ENCODE peak calls at places on chromosomes 6 and 20, in six cellular contexts. E is tibial artery, T is colonic mucosa, R is mucosa of descending colon, L is breast epithelium, F is endodermal cell. U is an unnamed sample. For H3K9me3, the result is how much of the 10 kb centered on the place peaks cover.

GRCh38 chr20:31573555-31574295 is 31.4 kb upstream of the ID1 start:
- DNase-seq in L (no peak), R (peak), T (no peak), E (no peak), F (no peak), U (no peak)

GRCh38 chr6:147167576-147168461 is 36.4 kb upstream of the STXBP5 start:
- DNase-seq in F (no peak), T (no peak), L (no peak), R (no peak), E (no peak), U (no peak)

GRCh38 chr6:149438855-149439254 is 38.8 kb downstream of the SUMO4 start:
- DNase-seq in L (no peak), E (no peak), R (no peak), T (no peak), F (no peak), U (no peak)

GRCh38 chr6:14641401-14641800 is 523.8 kb downstream of the CD83 start:
- DNase-seq in F (no peak), E (no peak), T (no peak), L (no peak), R (no peak), U (no peak)

GRCh38 chr6:156262014-156262413 is 515.2 kb upstream of the ARID1B start:
- DNase-seq in E (no peak), F (no peak), L (no peak), R (peak), T (no peak), U (no peak)

GRCh38 chr6:170282512-170283158 is 8.2 kb downstream of the DLL1 start:
- DNase-seq in R (no peak), L (no peak), T (no peak), F (no peak), E (no peak), U (peak)

GRCh38 chr6:80637312-80637711 is 530.8 kb downstream of the BCKDHB start:
- DNase-seq in L (no peak), T (no peak), F (no peak), R (no peak), E (no peak), U (no peak)

GRCh38 chr20:44411020-44411756 is 55.7 kb downstream of the HNF4A start:
- DNase-seq in F (no peak), E (no peak), L (no peak), R (no peak), T (no peak), U (no peak)

GRCh38 chr20:23114018-23114417 is 27.9 kb upstream of the CD93 start:
- DNase-seq in E (no peak), R (no peak), F (no peak), L (no peak), T (no peak), U (peak)

DNA sequence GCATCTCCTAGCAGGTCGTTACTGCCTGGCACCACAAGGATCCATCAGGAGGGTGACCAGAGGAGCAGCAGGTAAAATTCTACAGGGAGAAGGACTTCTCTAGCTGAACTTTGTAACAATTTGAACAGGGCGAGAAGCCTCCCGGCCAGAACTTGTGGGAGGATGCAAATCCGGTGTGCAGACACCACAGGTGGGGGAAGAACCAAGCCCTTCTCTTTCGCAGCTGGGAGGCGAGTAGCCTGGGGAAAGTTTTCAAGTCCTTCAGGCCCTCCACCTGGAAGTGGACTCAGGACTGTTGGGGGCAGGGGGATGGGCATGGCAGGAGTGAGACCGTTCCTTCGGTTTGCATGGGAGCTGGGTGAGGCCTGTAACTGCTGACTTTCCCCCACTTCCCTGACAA is 42.7 kb upstream of the FAM210B start:
- DNase-seq in R (no peak), E (no peak), L (no peak), F (peak), T (no peak), U (no peak)
- H3K9me3 ChIP-seq in R (under half), E (under half), L (under half), F (under half), T (under half), U (under half)

DNA sequence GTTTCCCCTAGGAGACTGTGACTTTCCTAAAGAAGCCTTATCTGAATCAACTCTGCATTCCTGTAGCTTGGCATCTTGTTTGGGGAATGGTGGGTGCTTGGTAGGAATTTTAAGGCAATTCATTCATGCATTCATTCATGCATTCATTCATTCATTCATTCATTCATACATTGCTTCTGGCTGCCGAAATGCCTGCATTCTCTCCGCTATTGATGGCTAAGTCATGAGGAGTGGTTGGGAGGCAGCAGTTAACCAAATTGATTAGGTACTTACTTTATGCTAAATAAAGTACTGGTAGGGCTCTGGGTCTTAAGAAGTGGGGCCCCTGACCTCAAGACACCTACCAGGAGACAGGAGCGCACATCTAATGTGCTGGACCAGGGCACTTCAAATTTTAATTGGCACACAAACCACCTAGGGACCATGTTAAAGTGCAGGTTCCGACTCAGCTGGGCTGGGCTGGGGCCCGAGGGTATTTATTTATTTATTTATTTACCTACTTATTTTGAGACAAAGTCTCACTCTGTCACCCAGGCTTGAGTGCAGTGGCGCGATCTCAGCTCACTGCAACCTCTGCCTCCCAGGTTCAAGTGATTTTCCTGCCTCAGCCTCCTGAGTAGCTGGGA is 127.6 kb downstream of the ANKRD60 start:
- DNase-seq in T (no peak), E (no peak), R (no peak), L (no peak), F (no peak), U (no peak)
- H3K9me3 ChIP-seq in T (under half), E (under half), R (under half), L (under half), F (under half), U (under half)

DNA sequence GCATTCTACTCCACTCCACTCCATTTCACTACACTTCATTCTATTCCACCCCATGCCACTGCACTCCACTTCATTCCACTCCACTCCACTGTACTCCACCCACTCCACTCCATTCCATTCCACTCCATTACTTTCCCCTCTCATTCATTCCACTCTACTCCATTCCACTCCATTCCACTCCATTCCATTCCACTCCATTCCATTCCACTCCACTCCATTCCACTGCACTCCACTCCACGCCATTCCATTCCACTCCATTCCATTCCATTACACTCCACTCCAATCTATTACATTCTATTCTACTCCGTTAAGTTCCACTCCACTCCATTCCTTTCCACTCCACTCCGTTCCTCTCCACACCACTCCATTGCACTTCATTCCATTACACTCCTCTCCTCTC is 25.0 kb upstream of the DEFB125 start:
- DNase-seq in F (no peak), L (no peak), E (no peak), T (no peak), R (no peak), U (no peak)
- H3K9me3 ChIP-seq in F (half or more), L (under half), E (under half), T (under half), R (under half), U (under half)

GRCh38 chr6:165647041-165647440 is 16.0 kb downstream of the PDE10A start:
- DNase-seq in R (no peak), F (no peak), E (no peak), T (no peak), L (no peak), U (no peak)
- H3K9me3 ChIP-seq in R (under half), F (under half), E (under half), T (under half), L (under half), U (under half)

GRCh38 chr6:167479967-167480653 is 155.2 kb downstream of the TTLL2 start:
- DNase-seq in E (no peak), L (no peak), R (no peak), F (peak), T (no peak), U (no peak)

GRCh38 chr6:167477688-167478087 is 152.8 kb downstream of the TTLL2 start:
- DNase-seq in E (no peak), F (no peak), R (no peak), T (no peak), L (no peak), U (no peak)

GRCh38 chr6:167476844-167477595 is 152.1 kb downstream of the TTLL2 start:
- DNase-seq in L (no peak), E (no peak), T (no peak), F (peak), R (no peak), U (no peak)

GRCh38 chr6:167485186-167485978 is 160.5 kb downstream of the TTLL2 start:
- DNase-seq in T (no peak), R (peak), E (no peak), F (no peak), L (no peak), U (no peak)

GRCh38 chr6:167481527-167481926 is 156.6 kb downstream of the TTLL2 start:
- DNase-seq in T (no peak), F (peak), E (no peak), R (no peak), L (no peak), U (no peak)
- H3K9me3 ChIP-seq in T (under half), F (under half), E (under half), R (under half), L (under half), U (under half)

DNA sequence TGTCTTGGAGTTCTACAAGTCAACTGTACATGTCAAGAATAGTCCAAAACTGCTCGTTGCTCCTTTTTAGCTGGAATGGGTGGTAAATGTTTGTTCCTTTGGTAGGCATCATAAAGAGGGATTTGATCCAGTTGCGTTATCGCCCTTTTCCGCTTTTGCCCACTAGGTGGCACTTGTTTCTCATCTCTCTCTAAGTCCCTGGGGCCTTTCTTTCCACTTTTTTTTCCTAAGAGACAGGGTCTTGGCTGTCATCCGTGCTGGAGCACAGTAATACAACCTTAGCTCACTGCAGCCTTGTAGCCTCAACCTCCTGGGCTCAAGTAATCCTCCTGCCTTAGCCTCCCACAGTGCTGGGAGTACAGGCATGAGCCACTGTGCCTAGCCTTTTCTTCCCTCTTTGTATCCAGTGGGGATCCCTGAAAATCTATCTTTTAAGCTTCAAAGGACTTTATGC is 20.7 kb downstream of the GTPBP2 start:
- DNase-seq in R (peak), F (peak), E (no peak), L (no peak), T (peak), U (no peak)
- H3K9me3 ChIP-seq in R (under half), F (under half), E (under half), L (under half), T (under half), U (under half)

GRCh38 chr6:157606516-157606915 is 216.5 kb upstream of the SNX9 start:
- DNase-seq in L (no peak), E (peak), T (no peak), R (no peak), F (no peak), U (no peak)

GRCh38 chr6:157608221-157609075 is 214.6 kb upstream of the SNX9 start:
- DNase-seq in E (peak), R (no peak), T (no peak), L (no peak), F (no peak), U (no peak)

GRCh38 chr6:157609117-157609516 is 213.9 kb upstream of the SNX9 start:
- DNase-seq in F (no peak), E (peak), L (no peak), T (no peak), R (no peak), U (no peak)

GRCh38 chr6:157605484-157605883 is 217.6 kb upstream of the SNX9 start:
- DNase-seq in T (no peak), R (no peak), F (peak), E (peak), L (no peak), U (no peak)

DNA sequence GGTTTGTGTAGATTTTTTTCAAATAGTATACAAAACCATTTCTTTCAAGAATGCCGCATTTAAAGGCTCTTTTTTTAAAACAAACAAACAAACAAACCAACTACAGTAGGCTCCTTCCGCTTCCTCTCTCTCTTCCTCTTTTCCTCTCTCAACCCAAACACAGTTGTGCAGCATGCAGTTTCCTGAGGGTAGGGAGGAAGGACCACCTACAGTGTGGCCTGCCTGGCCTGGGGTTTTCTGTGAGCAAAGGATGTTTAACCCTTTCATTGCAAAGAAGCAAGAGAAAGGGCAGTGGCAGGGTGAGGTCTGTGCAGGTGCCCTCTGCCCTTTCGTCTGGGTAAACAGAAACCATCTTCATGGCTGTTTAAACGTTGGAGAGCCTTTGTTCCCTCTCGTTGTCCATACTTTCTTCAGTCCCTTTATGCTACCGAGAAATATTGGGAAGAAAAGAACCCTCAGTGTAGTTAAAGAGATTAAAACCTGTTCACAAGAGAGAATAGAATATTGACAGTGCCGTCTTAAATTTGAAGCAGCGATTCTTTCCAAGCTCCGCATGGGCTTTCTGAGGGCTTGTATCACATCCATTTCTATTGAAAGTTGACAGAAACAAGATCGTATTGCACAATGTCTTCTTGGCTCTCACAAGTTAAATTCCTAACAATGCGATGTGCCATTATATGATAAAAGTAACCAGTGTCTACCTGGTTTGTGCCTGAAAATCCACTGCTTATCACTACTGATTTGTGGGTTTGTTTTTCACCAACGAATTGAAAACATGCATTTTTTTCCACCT is 215.5 kb upstream of the SNX9 start:
- DNase-seq in T (no peak), R (no peak), F (peak), E (peak), L (no peak), U (no peak)
- H3K9me3 ChIP-seq in T (under half), R (under half), F (under half), E (under half), L (under half), U (under half)

GRCh38 chr6:167730441-167730840 is 96.3 kb upstream of the AFDN start:
- DNase-seq in E (no peak), F (peak), T (no peak), R (no peak), L (no peak), U (no peak)
- H3K9me3 ChIP-seq in E (under half), F (under half), T (under half), R (under half), L (under half), U (under half)